ENCODE peak calls at places on chromosomes 4 and X, in nine cellular contexts. X is activated naive CD4-positive, alpha-beta T cell treated with anti-CD3 and anti-CD28 coated beads, Interleukin-2, amount 50 U/mL, for 16 hours; T is MG63; S is ACHN; O is HCEC 1CT; G is aorta; B is choroid plexus epithelial cell; R is kidney epithelial cell; Y is GM04504. W is an unnamed sample.

GRCh38 chr4:82031386-82031785 is 342.4 kb downstream of the HNRNPD start:
- DNase-seq in S (no peak), G (no peak), T (no peak), B (no peak), X (no peak), Y (no peak), R (no peak), O (no peak), W (no peak)

GRCh38 chr4:102530986-102531385 is 29.8 kb downstream of the NFKB1 start:
- DNase-seq in O (no peak), X (no peak), R (no peak), Y (no peak), B (no peak), T (no peak), G (no peak), S (no peak), W (no peak)

GRCh38 chr4:77921701-77922100 is 59.1 kb downstream of the MRPL1 start:
- DNase-seq in X (no peak), O (peak), G (no peak), B (peak), T (no peak), R (peak), Y (peak), S (peak), W (peak)

GRCh38 chrX:47184486-47184885 is 9.1 kb upstream of the UBA1 start:
- DNase-seq in G (peak), Y (no peak), R (no peak), B (no peak), O (no peak), S (no peak), X (no peak), T (no peak), W (no peak)

GRCh38 chr4:15809058-15809457 is 30.9 kb downstream of the CD38 start:
- DNase-seq in R (no peak), X (no peak), Y (no peak), T (no peak), B (no peak), S (no peak), G (no peak), O (no peak), W (no peak)

GRCh38 chr4:5793514-5793913 is 82.5 kb downstream of the EVC start:
- DNase-seq in Y (no peak), G (no peak), T (no peak), B (no peak), O (no peak), X (no peak), S (no peak), R (no peak), W (no peak)

GRCh38 chr4:53591372-53591892 is at the start of gene LNX1:
- DNase-seq in X (no peak), S (no peak), R (no peak), T (no peak), O (no peak), Y (no peak), G (peak), B (no peak), W (no peak)

GRCh38 chrX:44072631-44073030 is 99.4 kb upstream of the NDP start:
- DNase-seq in G (no peak), X (no peak), S (no peak), Y (no peak), R (no peak), O (no peak), B (no peak), T (peak), W (no peak)

GRCh38 chrX:115583730-115584004 is 22.7 kb downstream of the PLS3 start:
- DNase-seq in G (no peak), Y (no peak), R (no peak), X (no peak), S (no peak), O (no peak), B (no peak), T (no peak), W (no peak)

GRCh38 chr4:69104719-69105275 is 8.5 kb downstream of the UGT2B7 start:
- DNase-seq in O (no peak), B (no peak), T (no peak), G (no peak), Y (no peak), X (no peak), R (no peak), S (no peak), W (no peak)

GRCh38 chr4:26861434-26862186 is 969 bp downstream of the STIM2 start:
- DNase-seq in X (peak), R (no peak), T (peak), G (peak), S (peak), O (peak), B (peak), Y (no peak), W (peak)

GRCh38 chr4:48795108-48795507 is 15.0 kb upstream of the FRYL start:
- DNase-seq in T (no peak), G (no peak), S (no peak), R (no peak), B (no peak), O (no peak), X (no peak), Y (no peak), W (no peak)

GRCh38 chrX:20913760-20914159 is 460.5 kb upstream of the CNKSR2 start:
- DNase-seq in G (no peak), O (no peak), S (peak), B (peak), T (no peak), X (no peak), R (no peak), Y (no peak), W (no peak)

GRCh38 chr4:13640149-13640671 is 12.7 kb upstream of the BOD1L1 start:
- DNase-seq in X (no peak), T (peak), O (peak), R (peak), B (peak), Y (no peak), S (no peak), G (no peak), W (no peak)

GRCh38 chr4:80610845-80611244 is 275.3 kb downstream of the CFAP299 start:
- DNase-seq in T (peak), Y (peak), G (no peak), R (peak), O (peak), X (no peak), S (no peak), B (peak), W (peak)

GRCh38 chr4:73603307-73603710 is 16.9 kb downstream of the RASSF6 start:
- DNase-seq in Y (no peak), X (no peak), R (no peak), G (no peak), O (peak), T (no peak), S (peak), B (peak), W (no peak)

GRCh38 chr4:63717384-63717783 is 691.9 kb downstream of the TECRL start:
- DNase-seq in S (peak), G (no peak), R (peak), T (no peak), B (peak), Y (no peak), O (no peak), X (no peak), W (peak)

GRCh38 chrX:150547511-150548115 is 20.8 kb upstream of the MTM1 start:
- DNase-seq in G (peak), S (peak), X (peak), B (peak), R (no peak), O (peak), T (peak), Y (no peak), W (no peak)

GRCh38 chrX:154542723-154543424 is 3.8 kb downstream of the G6PD start:
- DNase-seq in G (peak), T (no peak), R (no peak), X (peak), Y (no peak), O (no peak), S (no peak), B (no peak), W (no peak)

GRCh38 chr4:166527500-166527899 is 654.5 kb downstream of the TLL1 start:
- DNase-seq in B (peak), G (no peak), S (no peak), R (no peak), O (peak), X (no peak), T (no peak), Y (no peak), W (no peak)

GRCh38 chrX:99703467-99703866 is 706.6 kb downstream of the PCDH19 start:
- DNase-seq in Y (no peak), G (no peak), T (peak), R (no peak), O (no peak), B (no peak), S (no peak), X (no peak), W (no peak)

GRCh38 chrX:99371976-99372595 is 1038.0 kb downstream of the PCDH19 start:
- DNase-seq in G (no peak), R (no peak), Y (no peak), T (no peak), X (no peak), S (no peak), O (no peak), B (no peak), W (no peak)

GRCh38 chr4:38166768-38167167 is 206.6 kb downstream of the PTTG2 start:
- DNase-seq in R (no peak), Y (no peak), G (no peak), B (no peak), O (no peak), S (no peak), T (no peak), X (no peak), W (no peak)

GRCh38 chrX:9343971-9344370 is 120.9 kb upstream of the TBL1X start:
- DNase-seq in S (no peak), G (no peak), O (no peak), T (no peak), X (no peak), Y (no peak), B (no peak), R (no peak), W (no peak)

GRCh38 chr4:6076391-6076790 is 58.2 kb upstream of the C4orf50 start:
- DNase-seq in R (no peak), X (no peak), B (no peak), Y (no peak), S (peak), T (no peak), G (no peak), O (no peak), W (no peak)

GRCh38 chrX:150902434-150903109 is 4.1 kb upstream of the CD99L2 start:
- DNase-seq in R (no peak), S (no peak), O (no peak), T (no peak), X (no peak), B (no peak), G (no peak), Y (no peak), W (no peak)

GRCh38 chr4:47104986-47105385 is 73.6 kb downstream of the GABRB1 start:
- DNase-seq in O (peak), X (no peak), Y (no peak), G (no peak), R (no peak), S (no peak), B (peak), T (no peak), W (no peak)

GRCh38 chrX:150627957-150628356 is 59.5 kb downstream of the MTM1 start:
- DNase-seq in T (no peak), R (no peak), B (no peak), Y (no peak), O (no peak), G (no peak), X (no peak), S (no peak), W (no peak)

GRCh38 chr4:27518876-27519275 is 658.2 kb downstream of the STIM2 start:
- DNase-seq in S (no peak), G (no peak), B (no peak), R (no peak), O (no peak), T (no peak), X (no peak), Y (no peak), W (no peak)

GRCh38 chrX:5113128-5113527 is 1115.5 kb downstream of the NLGN4X start:
- DNase-seq in R (no peak), O (no peak), Y (no peak), G (no peak), B (peak), S (peak), X (no peak), T (no peak), W (no peak)

GRCh38 chrX:74449322-74449936 is 28.1 kb downstream of the SLC16A2 start:
- DNase-seq in T (peak), G (no peak), Y (no peak), O (no peak), S (no peak), R (peak), X (peak), B (peak), W (no peak)

GRCh38 chrX:77740376-77740905 is 45.6 kb downstream of the ATRX start:
- DNase-seq in S (no peak), O (no peak), B (no peak), X (no peak), G (no peak), R (no peak), Y (no peak), T (no peak), W (no peak)

GRCh38 chr4:20017035-20017434 is 234.7 kb upstream of the SLIT2 start:
- DNase-seq in T (no peak), R (no peak), S (no peak), X (no peak), B (peak), Y (peak), G (no peak), O (peak), W (no peak)

GRCh38 chr4:78047366-78047765 is 9.8 kb upstream of the FRAS1 start:
- DNase-seq in X (no peak), Y (no peak), T (no peak), S (no peak), O (no peak), B (no peak), R (no peak), G (no peak), W (no peak)

GRCh38 chr4:151807220-151807619 is 46.4 kb upstream of the GATB start:
- DNase-seq in O (no peak), S (no peak), G (no peak), B (no peak), R (no peak), X (no peak), T (peak), Y (no peak), W (no peak)

GRCh38 chr4:122762520-122762919 is 30.0 kb downstream of the BBS12 start:
- DNase-seq in Y (no peak), S (no peak), O (no peak), R (no peak), G (no peak), X (no peak), T (no peak), B (no peak), W (no peak)

W was measured in kidney glomerular epithelial cell.